ENCODE peak calls at places on chromosomes 5 and 9, in four cellular contexts. One of them, this sample, is unnamed.

GRCh38 chr5:74179701-74180100 is 460.8 kb downstream of the ENC1 start:
- DNase-seq in trophoblast cell: no peak
- DNase-seq in endothelial cell of umbilical vein: no peak
- DNase-seq in PC-3: no peak
- DNase-seq in this sample: no peak

GRCh38 chr9:17520264-17521058 is 58.4 kb upstream of the SH3GL2 start:
- DNase-seq in endothelial cell of umbilical vein: no peak
- DNase-seq in trophoblast cell: no peak
- DNase-seq in PC-3: no peak
- DNase-seq in this sample: no peak

GRCh38 chr9:3743901-3744413 is 218.2 kb upstream of the RFX3 start:
- DNase-seq in endothelial cell of umbilical vein: no peak
- DNase-seq in PC-3: no peak
- DNase-seq in trophoblast cell: no peak
- DNase-seq in this sample: no peak

GRCh38 chr5:36720688-36721087 is 114.3 kb downstream of the SLC1A3 start:
- DNase-seq in PC-3: no peak
- DNase-seq in endothelial cell of umbilical vein: no peak
- DNase-seq in trophoblast cell: no peak
- DNase-seq in this sample: no peak

GRCh38 chr5:72108200-72109050 is 1.1 kb downstream of the MAP1B start:
- DNase-seq in PC-3: peak; percentile 55
- DNase-seq in endothelial cell of umbilical vein: peak; percentile 81
- DNase-seq in trophoblast cell: no peak
- DNase-seq in this sample: peak; percentile 80

GRCh38 chr9:130692365-130692764 is 1.2 kb upstream of the EXOSC2 start:
- DNase-seq in endothelial cell of umbilical vein: peak; percentile 57
- DNase-seq in PC-3: no peak
- DNase-seq in trophoblast cell: peak; percentile 64
- DNase-seq in this sample: peak; percentile 85

GRCh38 chr9:76592105-76593010 is 133.4 kb downstream of the GCNT1 start:
- DNase-seq in endothelial cell of umbilical vein: no peak
- DNase-seq in PC-3: no peak
- DNase-seq in trophoblast cell: no peak
- DNase-seq in this sample: no peak

GRCh38 chr5:133786432-133786831 is 174.1 kb upstream of the FSTL4 start:
- DNase-seq in trophoblast cell: no peak
- DNase-seq in PC-3: no peak
- DNase-seq in endothelial cell of umbilical vein: no peak
- DNase-seq in this sample: no peak

GRCh38 chr5:140468188-140468587 is 66.6 kb downstream of the ANKHD1 start:
- DNase-seq in endothelial cell of umbilical vein: no peak
- DNase-seq in PC-3: no peak
- DNase-seq in trophoblast cell: no peak
- DNase-seq in this sample: peak; percentile 3

GRCh38 chr5:87899109-87900100 is 369.2 kb downstream of the TMEM161B start:
- DNase-seq in trophoblast cell: peak; percentile 1
- DNase-seq in endothelial cell of umbilical vein: no peak
- DNase-seq in PC-3: peak; percentile 70
- DNase-seq in this sample: peak; percentile 21
- H3K4me3 ChIP-seq in trophoblast cell: no peak overlapping the region
- H3K4me3 ChIP-seq in endothelial cell of umbilical vein: no peak overlapping the region
- H3K4me3 ChIP-seq in PC-3: no peak overlapping the region
- H3K4me3 ChIP-seq in this sample: no peak overlapping the region

GRCh38 chr9:9499546-9499945 is 1113.3 kb downstream of the PTPRD start:
- DNase-seq in trophoblast cell: no peak
- DNase-seq in PC-3: no peak
- DNase-seq in endothelial cell of umbilical vein: no peak
- DNase-seq in this sample: no peak
- H3K27ac ChIP-seq in trophoblast cell: no peak overlapping the region
- H3K27ac ChIP-seq in PC-3: no peak overlapping the region
- H3K27ac ChIP-seq in endothelial cell of umbilical vein: no peak overlapping the region
- H3K27ac ChIP-seq in this sample: no peak overlapping the region

GRCh38 chr9:109408759-109409462 is 88.1 kb upstream of the EPB41L4B start:
- DNase-seq in trophoblast cell: no peak
- DNase-seq in PC-3: no peak
- DNase-seq in endothelial cell of umbilical vein: no peak
- DNase-seq in this sample: no peak
- H3K4me2 ChIP-seq in trophoblast cell: no peak overlapping the region
- H3K4me2 ChIP-seq in PC-3: no peak overlapping the region
- H3K4me2 ChIP-seq in endothelial cell of umbilical vein: no peak overlapping the region
- H3K4me2 ChIP-seq in this sample: no peak overlapping the region

DNA sequence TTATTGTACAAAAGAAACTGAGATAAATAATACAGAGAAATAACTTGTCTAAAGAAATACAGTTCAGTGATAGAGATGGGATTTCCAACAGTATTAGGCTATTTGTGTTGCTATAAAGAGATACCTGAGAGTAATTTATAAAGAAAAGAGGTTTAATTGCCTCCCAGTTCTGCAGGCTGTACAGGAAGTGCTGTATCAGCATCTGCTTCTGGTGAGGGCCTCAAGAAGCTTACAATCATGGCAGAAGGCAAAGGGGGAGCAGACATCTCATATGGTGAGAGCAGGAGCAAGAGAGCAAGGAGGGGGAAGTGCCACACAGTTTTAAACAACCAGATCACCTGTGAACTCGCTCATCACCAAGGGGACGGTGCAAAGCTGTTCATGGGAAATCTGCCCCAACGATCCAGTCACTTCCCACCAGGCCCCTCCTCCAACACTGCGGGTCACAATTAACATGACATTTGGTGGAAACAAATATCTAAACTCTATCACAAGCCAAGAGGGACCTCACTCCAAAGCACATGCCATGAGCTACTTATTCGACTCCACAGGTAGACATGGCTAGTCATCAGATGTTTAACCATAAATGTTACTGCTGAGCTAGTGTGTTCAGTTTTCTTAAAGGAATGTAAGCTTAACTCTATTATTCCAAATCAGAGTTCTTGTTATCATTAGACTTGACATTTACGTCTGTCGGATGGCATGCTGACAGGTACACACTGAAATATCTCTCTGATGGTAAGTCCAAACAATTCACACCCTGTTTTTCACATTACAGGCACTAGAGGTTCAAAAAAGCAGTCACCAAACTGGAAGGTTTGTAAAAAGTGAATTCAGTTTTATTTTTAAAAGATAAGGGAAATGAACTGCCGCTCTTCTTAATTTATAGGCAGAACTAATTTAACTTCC is 82.2 kb downstream of the AUH start:
- DNase-seq in PC-3: no peak
- DNase-seq in trophoblast cell: no peak
- DNase-seq in endothelial cell of umbilical vein: no peak
- DNase-seq in this sample: no peak
- H3K4me3 ChIP-seq in PC-3: no peak overlapping the region
- H3K4me3 ChIP-seq in trophoblast cell: no peak overlapping the region
- H3K4me3 ChIP-seq in endothelial cell of umbilical vein: no peak overlapping the region
- H3K4me3 ChIP-seq in this sample: no peak overlapping the region

DNA sequence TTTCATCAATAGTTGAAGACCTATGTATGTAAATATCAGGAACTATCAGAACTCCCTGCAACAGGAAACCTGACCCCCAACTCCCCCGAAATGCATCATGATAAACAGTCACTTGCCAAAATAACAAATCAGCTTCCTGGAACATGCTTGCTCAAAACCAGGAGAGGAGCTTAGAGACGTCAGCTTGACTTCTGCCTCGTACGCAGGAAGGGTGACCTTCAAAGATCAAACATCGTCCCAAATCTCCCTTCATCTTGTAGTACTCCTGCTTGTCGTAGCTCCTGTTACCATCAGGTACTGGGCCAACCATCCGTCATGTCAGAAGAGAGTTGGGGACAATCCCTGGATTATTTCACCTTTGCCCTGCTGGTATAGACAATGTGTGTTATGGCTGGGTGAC is 396.1 kb downstream of the GADD45G start:
- DNase-seq in trophoblast cell: no peak
- DNase-seq in endothelial cell of umbilical vein: no peak
- DNase-seq in PC-3: no peak
- DNase-seq in this sample: no peak
- H3K27ac ChIP-seq in trophoblast cell: no peak overlapping the region
- H3K27ac ChIP-seq in endothelial cell of umbilical vein: no peak overlapping the region
- H3K27ac ChIP-seq in PC-3: no peak overlapping the region
- H3K27ac ChIP-seq in this sample: peak overlapping the region; percentile 61

GRCh38 chr5:523658-524441 is 399 bp downstream of the SLC9A3 start:
- DNase-seq in trophoblast cell: no peak
- DNase-seq in endothelial cell of umbilical vein: no peak
- DNase-seq in PC-3: no peak
- DNase-seq in this sample: no peak
- H3K4me2 ChIP-seq in trophoblast cell: no peak overlapping the region
- H3K4me2 ChIP-seq in endothelial cell of umbilical vein: no peak overlapping the region
- H3K4me2 ChIP-seq in PC-3: no peak overlapping the region
- H3K4me2 ChIP-seq in this sample: peak overlapping the region; percentile 95

GRCh38 chr5:98781520-98781919 is 8.1 kb downstream of the RGMB start:
- DNase-seq in trophoblast cell: no peak
- DNase-seq in PC-3: no peak
- DNase-seq in endothelial cell of umbilical vein: no peak
- DNase-seq in this sample: no peak
- H3K4me3 ChIP-seq in trophoblast cell: no peak overlapping the region
- H3K4me3 ChIP-seq in PC-3: no peak overlapping the region
- H3K4me3 ChIP-seq in endothelial cell of umbilical vein: no peak overlapping the region
- H3K4me3 ChIP-seq in this sample: no peak overlapping the region

This sample was measured in hepatocyte.